ENCODE peak calls at places on chromosomes 5 and 9, in four cellular contexts. S, O, D and I are unnamed samples.

GRCh38 chr9:2228132-2228531 is 213.0 kb downstream of the SMARCA2 start:
- DNase-seq in S (no peak), O (no peak), D (peak; percentile 43), I (no peak)

GRCh38 chr5:102922839-102923477 is 167.9 kb downstream of the PAM start:
- DNase-seq in S (peak; percentile 51), O (no peak), D (no peak), I (no peak)

GRCh38 chr5:178997191-178997590 is 2.1 kb upstream of the GRM6 start:
- DNase-seq in S (no peak), O (no peak), D (no peak), I (no peak)

GRCh38 chr9:72476617-72477375 is 44.6 kb upstream of the TMC1 start:
- DNase-seq in S (peak; percentile 23), O (no peak), D (peak; percentile 59), I (no peak)

GRCh38 chr5:138366556-138367382 is 14.3 kb downstream of the KDM3B start:
- DNase-seq in S (no peak), O (no peak), D (no peak), I (no peak)

GRCh38 chr9:109411818-109412352 is 86.2 kb downstream of the PTPN3 start:
- DNase-seq in S (peak; percentile 66), O (peak; percentile 45), D (no peak), I (no peak)

GRCh38 chr5:169914766-169915165 is 65.5 kb downstream of the INSYN2B start:
- DNase-seq in S (peak; percentile 20), O (no peak), D (no peak), I (no peak)

GRCh38 chr9:87035868-87036267 is 88.6 kb upstream of the GAS1 start:
- DNase-seq in S (no peak), O (no peak), D (no peak), I (no peak)

GRCh38 chr5:74141053-74141452 is 499.5 kb downstream of the ENC1 start:
- DNase-seq in S (peak; percentile 36), O (no peak), D (no peak), I (no peak)

GRCh38 chr9:27529316-27530278 is at the start of gene MOB3B:
- DNase-seq in S (peak; percentile 86), O (peak; percentile 46), D (peak; percentile 93), I (peak; percentile 90)

GRCh38 chr5:90940227-90940995 is 381.8 kb downstream of the ADGRV1 start:
- DNase-seq in S (peak; percentile 51), O (peak; percentile 58), D (peak; percentile 81), I (no peak)

GRCh38 chr5:56160723-56161445 is 72.2 kb downstream of the ANKRD55 start:
- DNase-seq in S (no peak), O (no peak), D (no peak), I (no peak)

GRCh38 chr5:55502759-55503158 is 32.0 kb downstream of the PLPP1 start:
- DNase-seq in S (no peak), O (no peak), D (no peak), I (no peak)

GRCh38 chr5:74640450-74641013 is at the start of gene ENC1:
- DNase-seq in S (peak; percentile 94), O (peak; percentile 94), D (peak; percentile 84), I (peak; percentile 87)

GRCh38 chr5:109852371-109853160 is 162.8 kb downstream of the MAN2A1 start:
- DNase-seq in S (no peak), O (no peak), D (no peak), I (no peak)

GRCh38 chr9:86241216-86241615 is 18.2 kb downstream of the C9orf153 start:
- DNase-seq in S (no peak), O (no peak), D (no peak), I (no peak)

GRCh38 chr5:144812770-144813169 is 642.1 kb downstream of the KCTD16 start:
- DNase-seq in S (peak; percentile 97), O (no peak), D (peak; percentile 24), I (no peak)

GRCh38 chr9:134497283-134497860 is 144.2 kb upstream of the COL5A1 start:
- DNase-seq in S (no peak), O (no peak), D (no peak), I (no peak)

GRCh38 chr9:92774274-92774673 is 9.6 kb upstream of the BICD2 start:
- DNase-seq in S (peak; percentile 67), O (no peak), D (no peak), I (peak; percentile 18)

GRCh38 chr9:123176230-123176629 is 92.2 kb downstream of the STRBP start:
- DNase-seq in S (no peak), O (no peak), D (no peak), I (no peak)

GRCh38 chr9:123169926-123170325 is 98.5 kb downstream of the STRBP start:
- DNase-seq in S (no peak), O (no peak), D (no peak), I (no peak)

GRCh38 chr9:123176949-123177348 is 91.4 kb downstream of the STRBP start:
- DNase-seq in S (no peak), O (no peak), D (no peak), I (no peak)

GRCh38 chr9:123174887-123175518 is 93.4 kb downstream of the STRBP start:
- DNase-seq in S (no peak), O (peak; percentile 73), D (no peak), I (no peak)

DNA sequence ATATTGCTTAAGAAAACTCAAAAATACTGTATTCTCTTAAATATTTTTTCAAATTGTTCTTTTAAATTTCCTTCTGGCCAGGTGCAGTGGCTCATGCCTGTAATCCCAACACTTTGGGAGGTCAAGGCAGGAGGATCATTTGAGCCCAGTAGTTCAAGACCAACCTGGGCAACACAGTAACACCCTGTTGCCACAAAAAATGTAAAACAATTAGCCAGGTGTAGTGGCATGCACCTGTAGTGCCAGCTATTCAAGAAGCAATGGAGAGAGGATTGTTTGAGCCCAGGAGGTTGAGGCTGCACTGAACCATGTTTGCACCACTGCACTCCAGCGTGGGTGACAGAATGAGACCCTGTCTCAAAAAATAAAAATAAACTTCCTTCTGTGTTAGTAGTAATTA is 94.3 kb downstream of the STRBP start:
- DNase-seq in S (no peak), O (no peak), D (no peak), I (no peak)
- H3K4me3 ChIP-seq in S (no peak overlapping the region), O (no peak overlapping the region), D (no peak overlapping the region), I (no peak overlapping the region)

GRCh38 chr5:180093651-180094382 is 22.3 kb upstream of the RNF130 start:
- DNase-seq in S (no peak), O (no peak), D (no peak), I (no peak)
- H3K4me3 ChIP-seq in S (no peak overlapping the region), O (no peak overlapping the region), D (no peak overlapping the region), I (no peak overlapping the region)

GRCh38 chr5:160116991-160117390 is 2.3 kb downstream of the PWWP2A start:
- DNase-seq in S (no peak), O (no peak), D (no peak), I (no peak)

GRCh38 chr5:160119142-160119904 is at the start of gene PWWP2A:
- DNase-seq in S (peak; percentile 100), O (peak; percentile 100), D (peak; percentile 100), I (peak; percentile 97)

GRCh38 chr5:160118349-160119141 is 705 bp downstream of the PWWP2A start:
- DNase-seq in S (peak; percentile 81), O (peak; percentile 46), D (peak; percentile 55), I (no peak)

GRCh38 chr5:160119905-160120266 is 636 bp upstream of the PWWP2A start:
- DNase-seq in S (no peak), O (no peak), D (no peak), I (no peak)
- H3K4me3 ChIP-seq in S (no peak overlapping the region), O (peak overlapping the region; percentile 56), D (peak overlapping the region; percentile 12), I (no peak overlapping the region)

DNA sequence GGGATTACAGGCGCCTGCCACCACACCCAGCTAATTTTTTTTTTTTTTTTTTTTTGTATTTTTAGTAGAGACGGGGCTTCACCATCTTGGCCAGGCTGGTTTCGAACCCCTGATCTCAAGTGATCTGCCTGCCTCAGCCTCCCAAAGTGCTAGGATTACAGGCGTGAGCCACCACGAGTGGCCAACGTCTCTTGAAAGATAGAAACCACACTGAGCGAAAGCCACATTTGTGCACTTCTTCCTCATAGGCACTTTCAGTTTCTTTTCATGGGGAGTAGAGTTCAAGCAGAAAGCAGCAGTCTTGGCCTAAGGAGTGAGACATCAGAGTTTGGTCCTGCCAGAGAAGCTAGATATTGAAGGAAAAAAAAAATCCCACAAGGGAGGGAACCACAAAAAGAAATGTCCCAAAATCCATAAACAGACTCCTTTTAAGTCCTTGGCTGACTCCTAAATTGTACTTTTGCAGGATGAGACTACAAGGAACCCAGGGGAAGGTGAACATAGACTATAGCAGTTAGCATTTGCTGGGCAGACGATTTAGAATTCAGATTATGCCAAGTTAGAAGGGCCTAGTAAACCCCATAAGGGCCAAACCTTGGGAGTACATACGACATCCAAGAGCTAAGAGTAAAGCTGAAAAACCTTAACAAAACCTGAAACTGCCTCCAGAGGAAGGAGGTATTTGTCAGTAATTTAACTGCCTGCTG is 43.9 kb upstream of the GLIPR2 start:
- DNase-seq in S (no peak), O (peak; percentile 96), D (peak; percentile 25), I (no peak)
- H3K4me3 ChIP-seq in S (no peak overlapping the region), O (no peak overlapping the region), D (no peak overlapping the region), I (no peak overlapping the region)